ENCODE peak calls at places on chromosomes 6 and 20, in nine cellular contexts. Y is stimulated activated CD8-positive, alpha-beta memory T cell treated with anti-CD3 and anti-CD28 coated beads, Interleukin-2, amount 100 ng/mL, for 48 hours; A is ACHN; M is BE2C; R is brain microvascular endothelial cell; S is NCI-H748 treated with DMSO at 0.1 percent for 48 hours; W is activated T-cell treated with anti-CD3 and anti-CD28 coated beads for 1 hour; N is psoas muscle; Q is ELR. G is an unnamed sample.

GRCh38 chr6:22779062-22779461 is 209.7 kb downstream of the HDGFL1 start:
- DNase-seq in W (no peak), A (no peak), R (no peak), N (no peak), M (no peak), S (no peak), Q (no peak), Y (no peak), G (no peak)

GRCh38 chr6:71965404-71965803 is 79.1 kb downstream of the RIMS1 start:
- DNase-seq in S (peak), N (no peak), W (no peak), Y (no peak), R (no peak), Q (no peak), A (no peak), M (peak), G (no peak)

GRCh38 chr6:33700391-33701050 is 11.0 kb downstream of the UQCC2 start:
- DNase-seq in Q (peak), S (peak), A (peak), R (peak), M (peak), Y (peak), N (peak), W (peak), G (peak)

GRCh38 chr6:63598251-63599036 is 26.2 kb downstream of the LOC128125822 start:
- DNase-seq in Y (peak), R (peak), N (peak), M (peak), W (peak), S (peak), A (peak), Q (peak), G (peak)

GRCh38 chr6:125104425-125104824 is 49.1 kb upstream of the TPD52L1 start:
- DNase-seq in R (peak), W (no peak), S (peak), Y (no peak), M (no peak), Q (peak), N (no peak), A (no peak), G (no peak)

GRCh38 chr20:14951707-14952106 is 614.3 kb upstream of the FLRT3 start:
- DNase-seq in Y (no peak), M (peak), N (no peak), S (no peak), A (no peak), R (peak), Q (peak), W (no peak), G (no peak)

GRCh38 chr6:73798592-73798991 is 102.6 kb downstream of the CD109 start:
- DNase-seq in W (no peak), N (no peak), Q (peak), Y (peak), A (peak), S (no peak), M (no peak), R (peak), G (peak)

GRCh38 chr20:56626367-56627121 is 2.6 kb upstream of the TFAP2C start:
- DNase-seq in A (peak), S (no peak), R (no peak), W (no peak), Y (no peak), Q (peak), N (no peak), M (peak), G (peak)

GRCh38 chr20:11544029-11544678 is 373.5 kb upstream of the BTBD3 start:
- DNase-seq in S (peak), Y (no peak), W (no peak), M (peak), N (no peak), A (peak), R (peak), Q (peak), G (peak)

GRCh38 chr6:443621-444175 is 52.1 kb downstream of the IRF4 start:
- DNase-seq in R (no peak), Q (no peak), N (no peak), Y (no peak), M (no peak), W (no peak), S (no peak), A (no peak), G (no peak)

GRCh38 chr6:119587537-119587936 is 238.0 kb upstream of the MAN1A1 start:
- DNase-seq in R (no peak), Q (peak), M (no peak), W (no peak), S (no peak), A (peak), N (no peak), Y (no peak), G (no peak)

GRCh38 chr20:49187330-49188100 is 619 bp downstream of the STAU1 start:
- DNase-seq in A (no peak), N (peak), S (no peak), Y (no peak), R (no peak), W (peak), Q (peak), M (no peak), G (no peak)

GRCh38 chr6:118335325-118335724 is 212.8 kb upstream of the PLN start:
- DNase-seq in Y (no peak), Q (no peak), M (no peak), W (no peak), N (no peak), A (no peak), R (no peak), S (no peak), G (no peak)

GRCh38 chr6:50272611-50273010 is 222.9 kb upstream of the DEFB112 start:
- DNase-seq in Q (no peak), M (no peak), R (no peak), S (no peak), Y (no peak), W (no peak), A (no peak), N (no peak), G (no peak)

GRCh38 chr6:150298029-150298380 is 70.8 kb upstream of the IYD start:
- DNase-seq in M (no peak), R (no peak), S (no peak), Q (no peak), A (no peak), W (no peak), Y (no peak), N (no peak), G (no peak)

GRCh38 chr6:6701864-6702263 is 113.3 kb downstream of the LY86 start:
- DNase-seq in M (peak), N (no peak), W (no peak), R (no peak), A (no peak), Y (no peak), Q (no peak), S (no peak), G (no peak)

GRCh38 chr6:149198265-149198664 is 119.2 kb upstream of the TAB2 start:
- DNase-seq in Q (no peak), M (no peak), A (no peak), W (no peak), S (no peak), Y (no peak), R (no peak), N (no peak), G (no peak)

GRCh38 chr6:170480045-170480714 is 72.9 kb downstream of the PSMB1 start:
- DNase-seq in W (no peak), R (peak), Y (no peak), S (no peak), N (no peak), M (no peak), Q (peak), A (no peak), G (no peak)

GRCh38 chr6:157050537-157051280 is 272.6 kb downstream of the TMEM242 start:
- DNase-seq in A (no peak), R (no peak), S (peak), W (no peak), N (no peak), Y (no peak), Q (no peak), M (peak), G (no peak)

GRCh38 chr20:37534401-37535157 is 6.9 kb upstream of the BLCAP start:
- DNase-seq in Y (no peak), A (peak), R (peak), S (peak), M (peak), N (no peak), W (no peak), Q (peak), G (no peak)

GRCh38 chr6:136251394-136251793 is 1.3 kb upstream of the MTFR2 start:
- DNase-seq in Y (no peak), R (no peak), S (no peak), W (no peak), A (no peak), N (no peak), M (no peak), Q (peak), G (no peak)

GRCh38 chr6:106894978-106895702 is 79.4 kb downstream of the CD24 start:
- DNase-seq in M (no peak), S (no peak), R (no peak), N (no peak), Y (no peak), Q (peak), A (peak), W (no peak), G (no peak)

G was measured in H54.